ENCODE peak calls at places on chromosomes 12 and 14, in five cellular contexts. F is DND-41; Y is CD8-positive, alpha-beta T cell; M is sigmoid colon; C is adrenal gland. P is an unnamed sample. For H3K4me1, the result is how much of the 10 kb centered on the place peaks cover.

GRCh38 chr12:120262852-120263724 is 2.4 kb downstream of the PXN start:
- DNase-seq in Y (no peak), F (no peak), C (no peak), M (peak), P (no peak)

GRCh38 chr14:93525691-93526451 is 95.1 kb downstream of the UNC79 start:
- DNase-seq in Y (no peak), M (no peak), C (no peak), F (no peak), P (no peak)

GRCh38 chr14:33774161-33774560 is 176.7 kb downstream of the EGLN3 start:
- DNase-seq in C (no peak), F (no peak), M (no peak), Y (no peak), P (peak)

GRCh38 chr12:124036117-124037109 is 63.4 kb downstream of the ZNF664 start:
- DNase-seq in C (peak), Y (no peak), F (peak), M (no peak), P (peak)

GRCh38 chr12:85057370-85057963 is 21.3 kb downstream of the LRRIQ1 start:
- DNase-seq in M (no peak), C (peak), Y (no peak), F (peak), P (peak)

GRCh38 chr12:53751336-53752191 is at the start of gene CISTR:
- DNase-seq in F (peak), Y (no peak), M (no peak), C (peak), P (peak)

GRCh38 chr14:65808390-65808789 is 395.9 kb downstream of the FUT8 start:
- DNase-seq in M (no peak), F (peak), Y (no peak), C (no peak), P (no peak)

GRCh38 chr14:32711103-32711680 is 227.5 kb upstream of the NPAS3 start:
- DNase-seq in M (no peak), Y (no peak), C (no peak), F (peak), P (peak)

GRCh38 chr14:50590464-50590863 is 30.5 kb downstream of the ATL1 start:
- DNase-seq in Y (no peak), M (no peak), C (no peak), F (no peak), P (no peak)

GRCh38 chr12:116615141-116615861 is 56.1 kb downstream of the MAP1LC3B2 start:
- DNase-seq in M (no peak), F (no peak), Y (no peak), C (no peak), P (no peak)

GRCh38 chr12:90729741-90730140 is 225.2 kb downstream of the CCER1 start:
- DNase-seq in M (no peak), C (no peak), Y (no peak), F (no peak), P (no peak)

GRCh38 chr14:53327716-53328115 is 174.6 kb upstream of the DDHD1 start:
- DNase-seq in F (no peak), M (no peak), Y (no peak), C (peak), P (no peak)

GRCh38 chr14:50830044-50830931 is 674 bp downstream of the NIN start:
- DNase-seq in M (peak), Y (peak), C (peak), F (peak), P (peak)

GRCh38 chr12:46110928-46111699 is 120.7 kb upstream of the SCAF11 start:
- DNase-seq in F (no peak), M (no peak), Y (no peak), C (no peak), P (no peak)

GRCh38 chr12:112962561-112962960 is 15.8 kb upstream of the OAS2 start:
- DNase-seq in Y (no peak), C (no peak), M (no peak), F (no peak), P (no peak)

GRCh38 chr12:57456145-57456700 is 1.1 kb downstream of the INHBE start:
- DNase-seq in Y (no peak), M (no peak), F (peak), C (no peak), P (peak)

GRCh38 chr14:22282429-22282828 is 306.6 kb downstream of the DAD1 start:
- DNase-seq in M (no peak), C (no peak), Y (no peak), F (no peak), P (peak)

GRCh38 chr12:97109441-97109840 is 202.4 kb downstream of the NEDD1 start:
- DNase-seq in M (no peak), Y (no peak), C (no peak), F (no peak), P (no peak)

GRCh38 chr14:106518054-106518943 is 991.9 kb downstream of the TMEM121 start:
- DNase-seq in C (peak), Y (peak), F (peak), M (no peak), P (peak)

GRCh38 chr14:105475916-105476845 is 1.6 kb downstream of the CRIP2 start:
- DNase-seq in F (no peak), M (no peak), Y (no peak), C (no peak), P (no peak)

GRCh38 chr12:43210437-43211197 is 341.4 kb downstream of the ADAMTS20 start:
- DNase-seq in C (no peak), Y (no peak), F (no peak), M (no peak), P (peak)

GRCh38 chr12:90953956-90954421 is 987 bp downstream of the CCER1 start:
- DNase-seq in M (no peak), Y (no peak), F (no peak), C (no peak), P (peak)

GRCh38 chr14:91414475-91415342 is 2.9 kb downstream of the CCDC88C start:
- DNase-seq in Y (no peak), C (no peak), M (no peak), F (no peak), P (no peak)

GRCh38 chr14:65184032-65184764 is 81.9 kb upstream of the MAX start:
- DNase-seq in M (no peak), F (no peak), C (no peak), Y (no peak), P (no peak)

GRCh38 chr14:44712095-44712822 is 205.2 kb upstream of the FSCB start:
- DNase-seq in F (no peak), C (no peak), M (no peak), Y (no peak), P (peak)

GRCh38 chr14:61530896-61531295 is 164.4 kb upstream of the HIF1A start:
- DNase-seq in C (no peak), M (no peak), F (no peak), Y (no peak), P (no peak)

GRCh38 chr12:127594351-127594970 is 672.5 kb upstream of the TMEM132C start:
- DNase-seq in C (no peak), Y (no peak), M (no peak), F (no peak), P (no peak)

GRCh38 chr14:51776102-51776894 is 84.1 kb upstream of the GNG2 start:
- DNase-seq in Y (no peak), M (peak), F (peak), C (peak), P (peak)

GRCh38 chr12:83005534-83006197 is 319.0 kb downstream of the TMTC2 start:
- DNase-seq in F (no peak), C (no peak), M (no peak), Y (no peak), P (no peak)

GRCh38 chr12:119666226-119666808 is 1.6 kb upstream of the PRKAB1 start:
- DNase-seq in C (no peak), F (no peak), M (no peak), Y (no peak), P (peak)

GRCh38 chr14:23932639-23933038 is 20.9 kb upstream of the DHRS4 start:
- DNase-seq in Y (no peak), F (no peak), M (no peak), C (no peak), P (no peak)

GRCh38 chr14:49881296-49882006 is 11.4 kb upstream of the ARF6 start:
- DNase-seq in Y (no peak), C (no peak), F (no peak), M (no peak), P (peak)

GRCh38 chr14:25461780-25462179 is 411.8 kb upstream of the STXBP6 start:
- DNase-seq in Y (no peak), F (no peak), M (no peak), C (no peak), P (no peak)
- H3K4me3 ChIP-seq in Y (no peak), F (no peak), M (no peak), C (no peak), P (no peak)

DNA sequence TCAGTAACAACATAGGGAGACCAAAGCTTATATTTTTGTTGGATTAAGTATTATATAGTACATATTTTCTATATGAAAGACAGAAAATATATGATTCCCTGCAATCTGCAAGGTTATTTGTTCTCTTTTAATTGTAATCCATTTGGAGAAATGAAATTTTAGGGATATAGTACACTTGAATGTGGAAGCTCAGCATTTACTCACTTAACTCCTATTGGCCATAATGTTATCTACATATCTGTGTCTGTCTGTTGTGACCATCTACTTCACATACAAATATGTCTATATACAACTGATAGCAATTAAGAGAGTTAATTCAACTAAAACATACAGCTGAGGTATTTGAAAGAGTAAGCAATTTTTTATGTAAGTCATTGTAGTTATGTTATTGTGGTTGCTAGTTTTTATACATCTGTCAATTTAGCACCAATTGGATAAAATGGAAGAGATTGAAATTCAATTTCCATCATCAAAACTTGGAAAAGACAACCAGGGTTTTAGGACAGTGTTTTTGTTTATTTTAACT is 12.9 kb downstream of the FOXG1 start:
- DNase-seq in Y (no peak), M (no peak), C (no peak), F (no peak), P (no peak)
- H3K4me1 ChIP-seq in Y (under half), M (under half), C (under half), F (under half), P (under half)

DNA sequence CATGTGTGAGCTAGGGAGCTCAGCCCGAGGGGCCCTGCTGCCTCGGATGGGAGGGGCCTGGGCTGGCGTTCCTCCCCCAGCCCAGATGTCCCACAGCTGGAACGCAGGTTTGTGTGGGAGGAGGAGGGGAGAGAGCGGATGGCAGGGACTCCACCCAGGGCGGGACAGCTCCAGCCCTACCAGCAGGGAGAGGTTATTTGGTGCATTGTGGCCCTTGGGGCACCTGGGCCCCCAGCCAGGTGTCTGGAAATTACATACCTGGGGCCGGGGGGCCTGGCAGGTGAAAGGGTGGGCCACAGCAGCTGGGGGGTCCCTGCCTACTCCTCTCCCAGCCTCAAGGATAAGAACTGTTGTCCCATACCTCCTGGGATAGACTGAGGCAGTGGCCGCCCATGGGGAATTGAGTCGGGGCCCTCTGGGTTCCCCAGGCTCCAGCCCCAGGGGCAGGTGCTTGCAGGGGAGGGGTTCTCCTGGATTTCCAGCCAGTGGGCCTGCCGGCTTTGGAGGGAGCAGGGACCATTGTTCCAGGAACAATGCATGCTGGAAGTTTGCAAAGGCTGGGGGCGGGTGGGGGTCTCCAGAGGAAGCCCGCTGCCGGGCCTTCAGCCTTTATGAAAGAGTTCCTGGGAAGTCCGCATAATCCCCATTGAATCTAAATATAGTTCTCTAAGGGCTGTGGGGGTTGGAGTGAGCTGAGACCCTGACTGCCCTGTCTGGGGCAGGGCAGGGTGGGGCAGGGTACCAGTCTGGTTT is 1.2 kb downstream of the KIF26A start:
- DNase-seq in C (peak), F (no peak), Y (no peak), M (peak), P (no peak)
- H3K4me3 ChIP-seq in C (no peak), F (no peak), Y (no peak), M (peak), P (no peak)

GRCh38 chr14:68271996-68272395 is 452.4 kb downstream of the RAD51B start:
- DNase-seq in F (no peak), Y (no peak), M (no peak), C (no peak), P (no peak)
- H3K4me1 ChIP-seq in F (under half), Y (half or more), M (under half), C (under half), P (half or more)

GRCh38 chr14:58395815-58396626 is at the start of gene TOMM20L:
- DNase-seq in C (peak), M (peak), Y (peak), F (no peak), P (peak)
- H3K4me3 ChIP-seq in C (no peak), M (peak), Y (peak), F (no peak), P (peak)

GRCh38 chr12:104737113-104737512 is 221.0 kb downstream of the SLC41A2 start:
- DNase-seq in M (no peak), C (no peak), F (no peak), Y (no peak), P (no peak)
- H3K4me1 ChIP-seq in M (under half), C (under half), F (under half), Y (under half), P (under half)